ENCODE peak calls at places on chromosomes 12 and 14, in nine cellular contexts. D, J, A, H, G, Y, W, L and O are unnamed samples.

GRCh38 chr12:64560395-64561301 is 49.6 kb upstream of the RASSF3 start:
- DNase-seq in D (no peak), J (no peak), A (no peak), H (no peak), G (peak), Y (peak), W (peak), L (peak), O (peak)

GRCh38 chr12:124470806-124471205 is 96.6 kb downstream of the NCOR2 start:
- DNase-seq in D (no peak), J (no peak), A (no peak), H (no peak), G (no peak), Y (no peak), W (no peak), L (no peak), O (no peak)

GRCh38 chr12:107503851-107504502 is 181.6 kb upstream of the PWP1 start:
- DNase-seq in D (no peak), J (no peak), A (no peak), H (no peak), G (no peak), Y (peak), W (no peak), L (no peak), O (no peak)

GRCh38 chr12:480831-481230 is 21.1 kb downstream of the B4GALNT3 start:
- DNase-seq in D (peak), J (peak), A (no peak), H (peak), G (peak), Y (peak), W (no peak), L (peak), O (peak)

GRCh38 chr12:68267892-68268396 is 14.5 kb upstream of the IL22 start:
- DNase-seq in D (no peak), J (no peak), A (no peak), H (no peak), G (peak), Y (peak), W (no peak), L (peak), O (peak)

GRCh38 chr14:36556811-36557433 is 25.5 kb downstream of the NKX2-8 start:
- DNase-seq in D (no peak), J (no peak), A (no peak), H (no peak), G (peak), Y (peak), W (no peak), L (peak), O (peak)

GRCh38 chr12:109537136-109537535 is 36.2 kb downstream of the MMAB start:
- DNase-seq in D (no peak), J (no peak), A (no peak), H (no peak), G (no peak), Y (no peak), W (no peak), L (no peak), O (no peak)

GRCh38 chr14:75141967-75142366 is 15.1 kb upstream of the NEK9 start:
- DNase-seq in D (no peak), J (no peak), A (no peak), H (no peak), G (no peak), Y (peak), W (no peak), L (peak), O (peak)

GRCh38 chr14:74649673-74650072 is 37.6 kb upstream of the LTBP2 start:
- DNase-seq in D (no peak), J (no peak), A (no peak), H (no peak), G (no peak), Y (no peak), W (no peak), L (peak), O (no peak)

GRCh38 chr14:99157676-99158075 is 114.3 kb downstream of the BCL11B start:
- DNase-seq in D (peak), J (no peak), A (no peak), H (no peak), G (no peak), Y (no peak), W (no peak), L (no peak), O (no peak)

GRCh38 chr14:33347816-33348215 is 409.1 kb downstream of the NPAS3 start:
- DNase-seq in D (no peak), J (no peak), A (no peak), H (no peak), G (no peak), Y (no peak), W (no peak), L (peak), O (peak)

GRCh38 chr12:101044512-101045074 is 165.4 kb downstream of the SLC5A8 start:
- DNase-seq in D (no peak), J (no peak), A (no peak), H (no peak), G (no peak), Y (no peak), W (no peak), L (peak), O (no peak)

GRCh38 chr14:105479438-105480164 is 5.0 kb downstream of the CRIP2 start:
- DNase-seq in D (no peak), J (no peak), A (no peak), H (no peak), G (no peak), Y (no peak), W (no peak), L (no peak), O (no peak)

GRCh38 chr12:42557586-42558172 is 31.9 kb downstream of the PRICKLE1 start:
- DNase-seq in D (peak), J (no peak), A (no peak), H (no peak), G (no peak), Y (peak), W (no peak), L (no peak), O (no peak)

GRCh38 chr12:96751626-96752025 is 155.4 kb upstream of the NEDD1 start:
- DNase-seq in D (no peak), J (no peak), A (no peak), H (no peak), G (no peak), Y (no peak), W (no peak), L (no peak), O (no peak)

GRCh38 chr12:97557116-97557515 is 94.5 kb downstream of the RMST start:
- DNase-seq in D (no peak), J (no peak), A (no peak), H (no peak), G (no peak), Y (no peak), W (no peak), L (no peak), O (no peak)

GRCh38 chr12:132218915-132219314 is 74.7 kb downstream of the NOC4L start:
- DNase-seq in D (no peak), J (no peak), A (no peak), H (no peak), G (peak), Y (no peak), W (no peak), L (peak), O (no peak)

GRCh38 chr12:124028560-124028935 is 55.5 kb downstream of the ZNF664 start:
- DNase-seq in D (no peak), J (no peak), A (no peak), H (no peak), G (no peak), Y (no peak), W (no peak), L (no peak), O (no peak)

GRCh38 chr12:121915841-121916321 is 2.5 kb upstream of the CFAP251 start:
- DNase-seq in D (no peak), J (no peak), A (no peak), H (no peak), G (no peak), Y (peak), W (no peak), L (peak), O (peak)

DNA sequence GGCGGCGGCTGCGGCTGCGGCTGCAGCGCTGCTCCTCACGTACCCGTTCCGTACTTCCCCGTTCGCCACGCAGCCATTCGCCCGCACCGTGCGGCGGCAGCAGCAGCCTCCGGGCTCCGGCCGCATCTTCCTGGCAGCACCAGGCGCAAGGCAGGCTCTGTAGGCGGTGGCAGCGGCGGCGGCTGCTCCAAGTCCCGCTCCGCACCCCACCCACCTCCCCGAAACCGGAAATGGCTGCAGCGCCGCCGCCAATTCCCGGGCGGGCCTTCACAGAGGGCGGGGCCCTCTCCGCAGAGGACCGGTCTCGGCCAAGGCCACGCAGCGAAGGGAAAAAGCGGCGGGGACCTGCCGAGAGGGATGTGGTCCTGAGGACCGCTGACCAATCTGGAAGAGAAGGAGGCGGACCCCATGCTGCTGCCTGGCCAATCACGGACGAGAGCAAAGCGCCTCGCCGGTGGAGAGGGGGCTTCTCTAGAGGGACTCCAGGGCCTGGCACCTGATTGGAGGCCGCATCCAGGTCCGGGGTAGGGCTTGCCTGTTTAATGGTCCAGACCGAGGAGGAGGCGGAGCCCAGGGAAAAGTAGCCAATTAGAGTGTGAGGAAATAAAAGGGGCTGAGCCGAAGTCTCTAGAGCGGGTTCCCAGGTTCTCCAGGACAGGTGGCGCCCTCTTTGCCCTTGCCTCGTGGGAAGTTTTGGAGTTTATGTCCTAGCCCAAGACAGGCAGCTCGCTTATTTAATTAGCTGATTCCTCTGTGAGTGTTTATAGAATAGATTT is at the start of gene SPTLC2:
- DNase-seq in D (peak), J (peak), A (peak), H (peak), G (peak), Y (peak), W (peak), L (peak), O (peak)
- H3K4me3 ChIP-seq in D (peak), J (peak), A (peak), H (peak), G (peak), Y (peak), W (peak), L (peak), O (peak)

GRCh38 chr12:58502236-58502635 is 418.1 kb downstream of the LRIG3 start:
- DNase-seq in D (no peak), J (no peak), A (no peak), H (no peak), G (no peak), Y (peak), W (no peak), L (no peak), O (peak)
- H3K4me3 ChIP-seq in D (no peak), J (no peak), A (no peak), H (no peak), G (no peak), Y (no peak), W (no peak), L (no peak), O (no peak)

DNA sequence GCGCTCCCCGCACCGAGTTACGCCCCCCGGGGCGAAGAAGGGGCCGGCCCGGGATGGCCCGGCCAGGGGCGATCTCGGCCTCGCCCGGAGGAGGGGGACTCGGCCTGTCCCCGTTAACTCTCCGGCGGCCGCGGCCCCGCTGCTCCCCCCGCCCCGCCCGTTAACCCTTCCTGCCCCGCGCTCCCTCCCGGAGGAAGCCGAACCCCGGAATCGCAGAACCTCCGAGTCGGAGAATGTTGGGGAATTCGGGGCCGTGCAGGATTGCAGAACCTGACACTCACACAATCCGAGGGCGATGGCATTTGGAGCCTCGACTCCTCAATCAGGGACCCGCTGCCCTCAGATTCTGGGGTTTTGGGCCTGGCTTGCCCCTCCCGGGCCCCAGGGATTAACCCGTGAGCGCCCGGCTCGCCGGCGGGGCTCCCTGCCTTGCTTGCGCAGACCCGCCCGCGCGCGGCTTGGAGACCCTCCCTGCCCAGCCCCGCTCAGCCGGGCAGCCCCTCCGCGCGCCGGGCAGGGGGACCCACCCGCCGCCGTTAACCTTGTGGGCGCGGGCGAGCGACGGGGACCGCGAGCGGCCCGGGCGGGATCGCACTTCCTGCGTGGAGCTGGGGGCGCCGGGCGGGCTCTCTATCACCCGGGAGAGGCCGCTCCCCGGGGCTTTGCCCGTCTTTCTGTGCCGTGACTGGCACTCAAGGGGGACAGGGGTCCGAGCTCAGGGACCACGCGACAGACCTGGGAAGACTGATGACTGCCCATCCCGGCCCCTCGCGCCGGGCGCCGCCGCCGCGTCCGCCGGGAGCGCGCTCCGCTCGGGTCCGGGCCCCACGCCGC is 18.8 kb downstream of the BEGAIN start:
- DNase-seq in D (no peak), J (no peak), A (no peak), H (no peak), G (peak), Y (no peak), W (no peak), L (no peak), O (no peak)
- H3K4me3 ChIP-seq in D (peak), J (peak), A (peak), H (peak), G (peak), Y (peak), W (no peak), L (no peak), O (no peak)

DNA sequence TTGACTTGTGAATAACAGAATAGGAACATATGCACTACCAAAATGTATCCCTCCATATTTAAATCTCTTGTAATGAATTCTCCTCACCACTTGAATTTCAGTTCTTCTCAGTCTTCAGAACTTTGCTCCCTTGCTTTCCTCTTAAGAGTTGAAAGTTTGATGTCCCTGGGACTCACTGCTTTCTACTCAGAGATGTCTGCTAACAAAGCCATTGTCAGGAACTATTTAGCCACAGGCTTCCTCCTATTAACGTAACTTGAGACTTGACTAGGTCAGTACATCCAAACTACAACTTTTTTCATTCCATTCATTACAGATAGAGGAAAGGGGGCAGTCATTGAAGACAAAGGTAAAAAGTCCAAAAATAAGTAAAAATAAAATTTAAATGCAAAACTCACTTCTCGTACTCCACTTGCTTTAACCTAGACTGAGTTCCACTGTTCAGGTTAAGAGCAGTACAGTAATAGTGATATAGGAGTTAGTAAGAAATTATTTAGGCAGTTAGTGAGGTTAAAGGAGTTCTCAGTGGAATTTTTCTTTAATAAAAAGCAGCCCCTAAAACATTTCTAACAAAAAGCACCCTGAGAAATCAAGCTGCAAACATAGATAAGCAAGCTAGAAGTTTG is 364.2 kb downstream of the SOX5 start:
- DNase-seq in D (no peak), J (no peak), A (no peak), H (no peak), G (no peak), Y (no peak), W (no peak), L (no peak), O (no peak)
- H3K4me3 ChIP-seq in D (no peak), J (no peak), A (no peak), H (no peak), G (no peak), Y (no peak), W (no peak), L (no peak), O (no peak)

DNA sequence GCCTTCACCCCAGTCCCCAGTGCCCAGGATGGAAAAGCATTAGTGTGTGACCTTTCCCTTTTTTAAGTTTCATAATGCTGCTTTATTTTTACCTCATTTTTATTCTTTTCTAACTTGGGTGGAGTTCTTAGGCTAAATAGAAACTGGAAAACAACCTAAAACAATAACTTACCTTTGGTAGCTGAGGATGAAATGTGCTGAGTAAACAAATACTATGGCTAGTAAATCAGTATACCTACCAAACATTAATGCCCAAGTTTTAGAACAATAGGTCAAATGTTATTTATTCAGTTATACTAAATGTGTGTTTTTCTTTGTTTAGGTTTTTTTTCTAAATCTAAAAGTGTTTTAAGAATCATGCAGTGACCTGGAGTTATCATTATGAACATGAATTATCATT is 226.6 kb upstream of the G2E3 start:
- DNase-seq in D (no peak), J (no peak), A (no peak), H (no peak), G (no peak), Y (no peak), W (no peak), L (no peak), O (no peak)
- H3K4me3 ChIP-seq in D (no peak), J (no peak), A (no peak), H (no peak), G (no peak), Y (no peak), W (no peak), L (no peak), O (no peak)

DNA sequence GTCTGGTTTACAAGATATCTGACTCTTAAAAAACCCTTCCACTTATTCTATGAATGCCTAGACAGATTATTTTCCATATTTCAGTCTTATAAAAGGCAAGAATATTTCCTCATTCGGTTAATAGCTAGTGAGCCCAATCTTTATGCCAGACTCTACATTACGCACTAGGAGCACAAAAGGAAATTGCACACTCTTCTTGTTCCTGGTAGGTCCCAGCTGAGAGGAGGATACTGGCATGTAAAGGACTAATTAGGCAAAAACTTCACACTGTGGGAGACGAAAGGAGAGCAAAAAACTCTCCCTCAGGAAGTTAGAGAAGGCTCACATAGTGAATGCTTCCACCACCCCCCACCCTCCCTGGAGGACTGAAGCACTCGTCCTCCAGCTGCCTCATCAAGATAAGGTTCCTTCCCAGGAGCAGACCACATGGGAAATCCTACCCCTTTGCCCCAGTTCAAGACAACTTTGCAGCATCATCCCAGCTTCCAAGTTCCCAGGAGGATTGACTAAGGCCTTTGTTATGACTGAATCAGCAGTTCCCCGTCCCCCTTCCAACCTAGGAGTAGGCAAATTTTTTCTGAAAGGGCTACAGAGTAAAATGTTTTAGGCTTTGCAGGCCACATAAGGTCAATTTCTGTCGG is 14.5 kb downstream of the CAPZA3 start:
- DNase-seq in D (peak), J (no peak), A (no peak), H (no peak), G (peak), Y (peak), W (peak), L (peak), O (peak)
- H3K4me3 ChIP-seq in D (no peak), J (no peak), A (no peak), H (no peak), G (peak), Y (no peak), W (no peak), L (no peak), O (no peak)

GRCh38 chr14:54651649-54652048 is 84.7 kb downstream of the SAMD4A start:
- DNase-seq in D (no peak), J (no peak), A (no peak), H (no peak), G (no peak), Y (no peak), W (no peak), L (peak), O (no peak)
- H3K4me3 ChIP-seq in D (no peak), J (no peak), A (no peak), H (no peak), G (peak), Y (no peak), W (no peak), L (no peak), O (no peak)

DNA sequence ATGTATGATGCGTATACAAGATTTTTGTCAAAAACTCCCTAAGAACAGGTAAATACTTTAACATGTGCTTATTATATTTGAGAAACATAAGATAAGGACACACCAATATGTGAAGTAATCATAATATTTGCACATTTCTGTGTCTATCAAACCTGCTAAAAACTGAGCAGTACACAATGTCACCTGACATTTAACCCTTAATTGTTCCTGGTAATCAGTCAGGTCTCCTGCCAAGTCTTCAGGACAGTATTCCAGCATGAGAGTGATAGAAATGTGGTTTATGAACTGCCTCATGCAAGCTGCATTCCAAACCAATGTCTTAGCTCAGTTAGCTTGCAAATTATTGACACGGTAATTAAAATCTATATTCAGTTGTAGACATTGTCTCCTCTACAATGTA is 4.2 kb downstream of the SOX5 start:
- DNase-seq in D (no peak), J (no peak), A (no peak), H (no peak), G (no peak), Y (no peak), W (no peak), L (no peak), O (no peak)
- H3K4me3 ChIP-seq in D (no peak), J (peak), A (no peak), H (no peak), G (no peak), Y (no peak), W (no peak), L (no peak), O (no peak)